ENCODE peak calls at places on chromosomes 6 and 20, in four cellular contexts. One of them, this sample, is unnamed.

GRCh38 chr6:168949876-168950499 is 303.7 kb downstream of the THBS2 start:
- DNase-seq in HepG2: no peak
- DNase-seq in A549: no peak
- DNase-seq in ovary: no peak
- DNase-seq in this sample: no peak

GRCh38 chr20:61112515-61112914 is 139.5 kb upstream of the CDH4 start:
- DNase-seq in HepG2: no peak
- DNase-seq in A549: no peak
- DNase-seq in ovary: no peak
- DNase-seq in this sample: no peak

GRCh38 chr6:37940074-37940847 is 120.7 kb downstream of the ZFAND3 start:
- DNase-seq in HepG2: no peak
- DNase-seq in A549: no peak
- DNase-seq in ovary: peak; percentile 37
- DNase-seq in this sample: no peak

GRCh38 chr6:19433101-19433500 is 404.1 kb upstream of the ID4 start:
- DNase-seq in HepG2: no peak
- DNase-seq in A549: no peak
- DNase-seq in ovary: no peak
- DNase-seq in this sample: no peak

GRCh38 chr6:117338567-117338966 is 73.2 kb downstream of the VGLL2 start:
- DNase-seq in HepG2: no peak
- DNase-seq in A549: no peak
- DNase-seq in ovary: no peak
- DNase-seq in this sample: no peak

GRCh38 chr6:138430361-138431145 is 26.5 kb downstream of the HEBP2 start:
- DNase-seq in HepG2: no peak
- DNase-seq in A549: no peak
- DNase-seq in ovary: no peak
- DNase-seq in this sample: no peak

GRCh38 chr6:37276916-37277509 is 19.1 kb upstream of the TMEM217 start:
- DNase-seq in HepG2: no peak
- DNase-seq in A549: no peak
- DNase-seq in ovary: no peak
- DNase-seq in this sample: no peak

GRCh38 chr20:50095476-50096078 is 17.4 kb downstream of the UBE2V1 start:
- DNase-seq in HepG2: no peak
- DNase-seq in A549: no peak
- DNase-seq in ovary: no peak
- DNase-seq in this sample: no peak

GRCh38 chr6:75735491-75736186 is 13.4 kb upstream of the MYO6 start:
- DNase-seq in HepG2: peak; percentile 16
- DNase-seq in A549: peak; percentile 24
- DNase-seq in ovary: no peak
- DNase-seq in this sample: no peak

GRCh38 chr6:127857051-127857637 is 43.7 kb downstream of the THEMIS start:
- DNase-seq in HepG2: no peak
- DNase-seq in A549: no peak
- DNase-seq in ovary: no peak
- DNase-seq in this sample: no peak

GRCh38 chr20:38599410-38599882 is 2.2 kb upstream of the ARHGAP40 start:
- DNase-seq in HepG2: peak; percentile 57
- DNase-seq in A549: no peak
- DNase-seq in ovary: no peak
- DNase-seq in this sample: no peak

GRCh38 chr6:148407372-148407771 is 64.7 kb downstream of the SASH1 start:
- DNase-seq in HepG2: no peak
- DNase-seq in A549: no peak
- DNase-seq in ovary: no peak
- DNase-seq in this sample: no peak

GRCh38 chr6:52517502-52518278 is 59.2 kb downstream of the TRAM2 start:
- DNase-seq in HepG2: peak; percentile 92
- DNase-seq in A549: peak; percentile 91
- DNase-seq in ovary: peak; percentile 93
- DNase-seq in this sample: peak; percentile 76

GRCh38 chr6:42933195-42933594 is 3.9 kb downstream of the CNPY3 start:
- DNase-seq in HepG2: no peak
- DNase-seq in A549: no peak
- DNase-seq in ovary: no peak
- DNase-seq in this sample: no peak

GRCh38 chr20:24362080-24362479 is 107.3 kb upstream of the SYNDIG1 start:
- DNase-seq in HepG2: no peak
- DNase-seq in A549: no peak
- DNase-seq in ovary: no peak
- DNase-seq in this sample: no peak

GRCh38 chr6:170087946-170088348 is 202.9 kb downstream of the DLL1 start:
- DNase-seq in HepG2: no peak
- DNase-seq in A549: no peak
- DNase-seq in ovary: peak; percentile 16
- DNase-seq in this sample: peak; percentile 55

GRCh38 chr20:39291301-39291700 is 329.2 kb downstream of the DHX35 start:
- DNase-seq in HepG2: no peak
- DNase-seq in A549: no peak
- DNase-seq in ovary: no peak
- DNase-seq in this sample: no peak

GRCh38 chr6:135182993-135183531 is 2.0 kb downstream of the MYB start:
- DNase-seq in HepG2: no peak
- DNase-seq in A549: no peak
- DNase-seq in ovary: no peak
- DNase-seq in this sample: peak; percentile 87

GRCh38 chr6:135181333-135182119 is 418 bp downstream of the MYB start:
- DNase-seq in HepG2: no peak
- DNase-seq in A549: no peak
- DNase-seq in ovary: no peak
- DNase-seq in this sample: peak; percentile 14

GRCh38 chr6:135182120-135182992 is 1.2 kb downstream of the MYB start:
- DNase-seq in HepG2: no peak
- DNase-seq in A549: no peak
- DNase-seq in ovary: no peak
- DNase-seq in this sample: peak; percentile 47

GRCh38 chr6:135180458-135181332 is at the start of gene MYB:
- DNase-seq in HepG2: no peak
- DNase-seq in A549: peak; percentile 64
- DNase-seq in ovary: no peak
- DNase-seq in this sample: peak; percentile 82

GRCh38 chr6:135179920-135180457 is 1.1 kb upstream of the MYB start:
- DNase-seq in HepG2: no peak
- DNase-seq in A549: no peak
- DNase-seq in ovary: no peak
- DNase-seq in this sample: no peak
- TF ChIP-seq EP300 in HepG2: no peak
- TF ChIP-seq EP300 in A549: no peak
- TF ChIP-seq EP300 in ovary: no peak
- TF ChIP-seq EP300 in this sample: no peak

GRCh38 chr6:44851176-44851575 is 463.7 kb downstream of the CDC5L start:
- DNase-seq in HepG2: no peak
- DNase-seq in A549: no peak
- DNase-seq in ovary: no peak
- DNase-seq in this sample: no peak
- H3K27ac ChIP-seq in HepG2: no peak overlapping the region
- H3K27ac ChIP-seq in A549: no peak overlapping the region
- H3K27ac ChIP-seq in ovary: no peak overlapping the region
- H3K27ac ChIP-seq in this sample: no peak overlapping the region

GRCh38 chr6:115575298-115575697 is 485.4 kb downstream of the FRK start:
- DNase-seq in HepG2: no peak
- DNase-seq in A549: no peak
- DNase-seq in ovary: no peak
- DNase-seq in this sample: no peak
- TF ChIP-seq EP300 in HepG2: no peak
- TF ChIP-seq EP300 in A549: no peak
- TF ChIP-seq EP300 in ovary: no peak
- TF ChIP-seq EP300 in this sample: no peak

GRCh38 chr6:32888576-32888975 is 34.6 kb downstream of the PSMB9 start:
- DNase-seq in HepG2: no peak
- DNase-seq in A549: no peak
- DNase-seq in ovary: no peak
- DNase-seq in this sample: no peak

GRCh38 chr6:32883789-32884188 is 29.8 kb downstream of the PSMB9 start:
- DNase-seq in HepG2: no peak
- DNase-seq in A549: no peak
- DNase-seq in ovary: peak; percentile 31
- DNase-seq in this sample: no peak

GRCh38 chr6:32882879-32883250 is 28.9 kb downstream of the PSMB9 start:
- DNase-seq in HepG2: no peak
- DNase-seq in A549: no peak
- DNase-seq in ovary: no peak
- DNase-seq in this sample: no peak

GRCh38 chr6:32885698-32886286 is 31.8 kb downstream of the PSMB9 start:
- DNase-seq in HepG2: peak; percentile 77
- DNase-seq in A549: peak; percentile 39
- DNase-seq in ovary: no peak
- DNase-seq in this sample: no peak

GRCh38 chr6:32886674-32887383 is 32.8 kb downstream of the PSMB9 start:
- DNase-seq in HepG2: no peak
- DNase-seq in A549: no peak
- DNase-seq in ovary: peak; percentile 64
- DNase-seq in this sample: no peak
- H3K27ac ChIP-seq in HepG2: no peak overlapping the region
- H3K27ac ChIP-seq in A549: peak overlapping the region; percentile 60
- H3K27ac ChIP-seq in ovary: peak overlapping the region; percentile 59
- H3K27ac ChIP-seq in this sample: peak overlapping the region; percentile 51

GRCh38 chr20:40963505-40963845 is 65.1 kb upstream of the TOP1 start:
- DNase-seq in HepG2: no peak
- DNase-seq in A549: no peak
- DNase-seq in ovary: no peak
- DNase-seq in this sample: no peak
- TF ChIP-seq EP300 in HepG2: no peak
- TF ChIP-seq EP300 in A549: no peak
- TF ChIP-seq EP300 in ovary: no peak
- TF ChIP-seq EP300 in this sample: no peak

DNA sequence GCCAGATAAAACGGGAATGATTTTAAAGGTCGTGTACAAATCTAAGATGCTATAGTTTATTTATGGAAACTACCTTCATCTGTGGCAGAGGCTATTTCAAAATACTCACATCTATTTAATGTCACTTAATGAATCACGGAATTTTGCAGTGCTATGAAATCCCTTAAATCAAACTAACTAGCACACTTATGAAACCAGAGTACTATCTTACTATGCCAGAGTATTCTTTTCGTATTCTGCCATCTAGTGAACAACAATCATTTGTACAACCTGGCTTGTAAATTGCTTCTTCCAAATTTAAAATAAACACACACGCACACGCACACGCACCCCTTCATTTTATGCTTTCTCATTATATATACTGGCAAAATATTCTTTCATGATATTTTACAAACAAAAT is 78.0 kb upstream of the BMP5 start:
- DNase-seq in HepG2: peak; percentile 6
- DNase-seq in A549: peak; percentile 10
- DNase-seq in ovary: no peak
- DNase-seq in this sample: no peak
- H3K27ac ChIP-seq in HepG2: no peak overlapping the region
- H3K27ac ChIP-seq in A549: peak overlapping the region; percentile 52
- H3K27ac ChIP-seq in ovary: no peak overlapping the region
- H3K27ac ChIP-seq in this sample: no peak overlapping the region

GRCh38 chr20:41336711-41337492 is 3.7 kb upstream of the LPIN3 start:
- DNase-seq in HepG2: no peak
- DNase-seq in A549: no peak
- DNase-seq in ovary: no peak
- DNase-seq in this sample: no peak

GRCh38 chr20:41344477-41344876 is 3.9 kb downstream of the LPIN3 start:
- DNase-seq in HepG2: no peak
- DNase-seq in A549: no peak
- DNase-seq in ovary: no peak
- DNase-seq in this sample: no peak

GRCh38 chr20:41342474-41343464 is 2.1 kb downstream of the LPIN3 start:
- DNase-seq in HepG2: no peak
- DNase-seq in A549: no peak
- DNase-seq in ovary: no peak
- DNase-seq in this sample: peak; percentile 24

GRCh38 chr20:41339957-41340326 is 679 bp upstream of the LPIN3 start:
- DNase-seq in HepG2: peak; percentile 81
- DNase-seq in A549: peak; percentile 77
- DNase-seq in ovary: peak; percentile 85
- DNase-seq in this sample: peak; percentile 95

GRCh38 chr20:41340327-41341055 is at the start of gene LPIN3:
- DNase-seq in HepG2: peak; percentile 92
- DNase-seq in A549: peak; percentile 79
- DNase-seq in ovary: peak; percentile 91
- DNase-seq in this sample: peak; percentile 95
- TF ChIP-seq EP300 in HepG2: no peak
- TF ChIP-seq EP300 in A549: no peak
- TF ChIP-seq EP300 in ovary: no peak
- TF ChIP-seq EP300 in this sample: no peak

DNA sequence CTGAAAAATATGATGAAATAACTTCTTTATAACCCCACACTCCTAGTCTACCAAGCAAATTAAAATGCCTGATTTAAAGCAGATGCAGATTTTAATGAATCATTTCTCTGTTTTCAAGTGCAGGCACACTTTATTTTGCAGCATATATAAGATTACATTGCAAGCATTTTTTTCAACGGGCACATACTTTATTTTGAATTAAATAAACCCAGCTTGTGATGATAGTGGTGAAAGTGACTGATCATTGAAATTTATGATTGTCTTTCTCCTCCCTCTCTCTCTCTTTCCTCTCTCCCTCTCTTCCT is 12.2 kb upstream of the MOXD1 start:
- DNase-seq in HepG2: no peak
- DNase-seq in A549: no peak
- DNase-seq in ovary: no peak
- DNase-seq in this sample: no peak
- H3K27ac ChIP-seq in HepG2: no peak overlapping the region
- H3K27ac ChIP-seq in A549: no peak overlapping the region
- H3K27ac ChIP-seq in ovary: no peak overlapping the region
- H3K27ac ChIP-seq in this sample: no peak overlapping the region

DNA sequence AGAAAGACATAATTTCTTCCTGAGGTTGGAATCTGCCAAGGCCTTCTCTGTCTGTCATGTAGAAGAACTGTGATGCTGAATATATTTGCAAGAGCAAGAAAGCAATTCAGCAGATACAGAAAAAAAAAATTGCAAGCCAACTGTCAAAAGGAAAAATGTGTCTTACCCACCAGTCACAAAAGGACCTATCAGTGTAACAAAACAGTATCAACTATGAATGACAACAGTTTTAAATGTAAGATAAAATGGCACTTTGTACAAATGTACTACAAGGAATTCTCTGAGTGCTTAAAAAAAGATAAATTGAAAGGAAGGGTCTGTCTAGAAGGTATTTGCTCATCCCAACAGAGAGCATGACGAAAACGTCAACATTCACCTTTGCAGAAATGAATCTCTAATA is 185.3 kb upstream of the TFAP2D start:
- DNase-seq in HepG2: no peak
- DNase-seq in A549: no peak
- DNase-seq in ovary: no peak
- DNase-seq in this sample: no peak
- TF ChIP-seq EP300 in HepG2: no peak
- TF ChIP-seq EP300 in A549: no peak
- TF ChIP-seq EP300 in ovary: no peak
- TF ChIP-seq EP300 in this sample: no peak

GRCh38 chr6:104640141-104640700 is 219.5 kb downstream of the HACE1 start:
- DNase-seq in HepG2: no peak
- DNase-seq in A549: no peak
- DNase-seq in ovary: no peak
- DNase-seq in this sample: no peak
- H3K27ac ChIP-seq in HepG2: no peak overlapping the region
- H3K27ac ChIP-seq in A549: no peak overlapping the region
- H3K27ac ChIP-seq in ovary: no peak overlapping the region
- H3K27ac ChIP-seq in this sample: no peak overlapping the region

This sample was measured in transverse colon.